ENCODE peak calls at places on chromosome 1, in ten cellular contexts. X, B, P, U, L, Y, O, J, H and G are unnamed samples.

GRCh38 chr1:31815752-31816484 is at the start of gene SPOCD1:
- DNase-seq in H (peak), P (peak), B (peak), Y (peak), O (peak), L (peak), J (peak), U (no peak), X (no peak), G (no peak)

GRCh38 chr1:183584155-183584554 is 6.1 kb downstream of the NCF2 start:
- DNase-seq in U (no peak), B (no peak), O (no peak), L (no peak), P (no peak), X (no peak), J (no peak), H (no peak), Y (no peak), G (no peak)

GRCh38 chr1:109485001-109485400 is 1.3 kb downstream of the ATXN7L2 start:
- DNase-seq in H (no peak), J (no peak), P (no peak), X (no peak), U (no peak), L (no peak), B (no peak), Y (no peak), O (no peak), G (no peak)

GRCh38 chr1:100597069-100597741 is 59.3 kb downstream of the GPR88 start:
- DNase-seq in H (no peak), B (no peak), Y (peak), P (no peak), O (peak), U (no peak), X (no peak), L (no peak), J (no peak), G (no peak)

GRCh38 chr1:2405588-2406295 is 6.6 kb downstream of the PEX10 start:
- DNase-seq in Y (no peak), O (no peak), L (no peak), P (no peak), H (no peak), J (no peak), U (no peak), X (no peak), B (no peak), G (no peak)

GRCh38 chr1:246782120-246782900 is 58.1 kb downstream of the SCCPDH start:
- DNase-seq in J (no peak), X (no peak), L (no peak), Y (peak), U (no peak), B (peak), H (no peak), O (no peak), P (no peak), G (no peak)

GRCh38 chr1:227190321-227190720 is 128.0 kb downstream of the CDC42BPA start:
- DNase-seq in B (no peak), L (no peak), Y (peak), J (no peak), P (no peak), O (no peak), U (no peak), H (no peak), X (no peak), G (no peak)

GRCh38 chr1:192954705-192955265 is 104.4 kb downstream of the UCHL5 start:
- DNase-seq in B (no peak), Y (peak), X (no peak), L (no peak), O (no peak), P (no peak), U (no peak), H (no peak), J (no peak), G (no peak)

GRCh38 chr1:246488674-246489073 is 18.4 kb downstream of the SMYD3 start:
- DNase-seq in P (no peak), B (no peak), H (no peak), Y (no peak), X (no peak), L (no peak), U (no peak), O (no peak), J (no peak), G (no peak)

GRCh38 chr1:34403156-34403555 is 226.4 kb downstream of the C1orf94 start:
- DNase-seq in U (no peak), J (no peak), P (no peak), L (no peak), B (no peak), O (no peak), Y (no peak), H (no peak), X (no peak), G (no peak)

GRCh38 chr1:89172468-89173143 is 3.2 kb downstream of the GBP7 start:
- DNase-seq in Y (no peak), J (no peak), H (no peak), X (no peak), O (no peak), P (no peak), B (no peak), U (no peak), L (no peak), G (no peak)

GRCh38 chr1:58874757-58875755 is 91.2 kb upstream of the JUN start:
- DNase-seq in B (peak), J (no peak), O (no peak), P (peak), Y (peak), L (no peak), X (no peak), U (peak), H (no peak), G (peak)

GRCh38 chr1:924619-925323 is 1.0 kb downstream of the SAMD11 start:
- DNase-seq in O (no peak), J (peak), Y (peak), L (no peak), B (no peak), P (no peak), H (peak), X (no peak), U (no peak), G (no peak)